ENCODE peak calls at places on chromosome 19, in seven cellular contexts. One of them, this sample, is unnamed.

GRCh38 chr19:2016041-2016807 is 710 bp upstream of the BTBD2 start:
- DNase-seq in fibroblast of the aortic adventitia: peak
- DNase-seq in fibroblast of lung: peak
- DNase-seq in lower leg skin: peak
- DNase-seq in endodermal cell: peak
- DNase-seq in fibroblast of pulmonary artery: peak
- DNase-seq in A673: peak
- DNase-seq in this sample: peak

GRCh38 chr19:12967907-12968306 is 1.5 kb upstream of the DAND5 start:
- DNase-seq in fibroblast of the aortic adventitia: no peak
- DNase-seq in fibroblast of lung: no peak
- DNase-seq in lower leg skin: no peak
- DNase-seq in endodermal cell: no peak
- DNase-seq in fibroblast of pulmonary artery: no peak
- DNase-seq in A673: no peak
- DNase-seq in this sample: no peak

GRCh38 chr19:5064896-5065295 is 96.0 kb downstream of the KDM4B start:
- DNase-seq in fibroblast of the aortic adventitia: no peak
- DNase-seq in fibroblast of lung: no peak
- DNase-seq in lower leg skin: no peak
- DNase-seq in endodermal cell: no peak
- DNase-seq in fibroblast of pulmonary artery: no peak
- DNase-seq in A673: no peak
- DNase-seq in this sample: no peak

GRCh38 chr19:13887039-13887438 is 10.1 kb downstream of the NANOS3 start:
- DNase-seq in fibroblast of the aortic adventitia: no peak
- DNase-seq in fibroblast of lung: no peak
- DNase-seq in lower leg skin: no peak
- DNase-seq in endodermal cell: no peak
- DNase-seq in fibroblast of pulmonary artery: no peak
- DNase-seq in A673: no peak
- DNase-seq in this sample: no peak

GRCh38 chr19:18719541-18719940 is 36.1 kb downstream of the CRTC1 start:
- DNase-seq in fibroblast of the aortic adventitia: no peak
- DNase-seq in fibroblast of lung: no peak
- DNase-seq in lower leg skin: no peak
- DNase-seq in endodermal cell: no peak
- DNase-seq in fibroblast of pulmonary artery: no peak
- DNase-seq in A673: no peak
- DNase-seq in this sample: no peak

GRCh38 chr19:23343434-23344010 is 51.7 kb downstream of the ZNF91 start:
- DNase-seq in fibroblast of the aortic adventitia: no peak
- DNase-seq in fibroblast of lung: no peak
- DNase-seq in lower leg skin: no peak
- DNase-seq in endodermal cell: no peak
- DNase-seq in fibroblast of pulmonary artery: no peak
- DNase-seq in A673: no peak
- DNase-seq in this sample: no peak

GRCh38 chr19:42634409-42635232 is 39.9 kb upstream of the CEACAM8 start:
- DNase-seq in fibroblast of the aortic adventitia: peak
- DNase-seq in fibroblast of lung: peak
- DNase-seq in lower leg skin: no peak
- DNase-seq in endodermal cell: peak
- DNase-seq in fibroblast of pulmonary artery: peak
- DNase-seq in A673: peak
- DNase-seq in this sample: peak

GRCh38 chr19:18995804-18996241 is 37.5 kb downstream of the SUGP2 start:
- DNase-seq in fibroblast of the aortic adventitia: peak
- DNase-seq in fibroblast of lung: peak
- DNase-seq in lower leg skin: no peak
- DNase-seq in endodermal cell: peak
- DNase-seq in fibroblast of pulmonary artery: peak
- DNase-seq in A673: peak
- DNase-seq in this sample: peak

GRCh38 chr19:2337329-2337707 is 8.8 kb downstream of the SPPL2B start:
- DNase-seq in fibroblast of the aortic adventitia: peak
- DNase-seq in fibroblast of lung: peak
- DNase-seq in lower leg skin: no peak
- DNase-seq in endodermal cell: peak
- DNase-seq in fibroblast of pulmonary artery: peak
- DNase-seq in A673: no peak
- DNase-seq in this sample: no peak

GRCh38 chr19:7509625-7510024 is 6.3 kb upstream of the ZNF358 start:
- DNase-seq in fibroblast of the aortic adventitia: no peak
- DNase-seq in fibroblast of lung: no peak
- DNase-seq in lower leg skin: no peak
- DNase-seq in endodermal cell: peak
- DNase-seq in fibroblast of pulmonary artery: no peak
- DNase-seq in A673: no peak
- DNase-seq in this sample: no peak

GRCh38 chr19:58569943-58570670 is 3.0 kb downstream of the MZF1 start:
- DNase-seq in fibroblast of the aortic adventitia: no peak
- DNase-seq in fibroblast of lung: no peak
- DNase-seq in lower leg skin: peak
- DNase-seq in endodermal cell: no peak
- DNase-seq in fibroblast of pulmonary artery: no peak
- DNase-seq in A673: no peak
- DNase-seq in this sample: no peak

GRCh38 chr19:30690935-30691505 is 318.8 kb downstream of the ZNF536 start:
- DNase-seq in fibroblast of the aortic adventitia: no peak
- DNase-seq in fibroblast of lung: no peak
- DNase-seq in lower leg skin: peak
- DNase-seq in endodermal cell: peak
- DNase-seq in fibroblast of pulmonary artery: no peak
- DNase-seq in A673: no peak
- DNase-seq in this sample: no peak

GRCh38 chr19:19459099-19459498 is 53.6 kb downstream of the GATAD2A start:
- DNase-seq in fibroblast of the aortic adventitia: peak
- DNase-seq in fibroblast of lung: peak
- DNase-seq in lower leg skin: no peak
- DNase-seq in endodermal cell: no peak
- DNase-seq in fibroblast of pulmonary artery: peak
- DNase-seq in A673: no peak
- DNase-seq in this sample: peak

DNA sequence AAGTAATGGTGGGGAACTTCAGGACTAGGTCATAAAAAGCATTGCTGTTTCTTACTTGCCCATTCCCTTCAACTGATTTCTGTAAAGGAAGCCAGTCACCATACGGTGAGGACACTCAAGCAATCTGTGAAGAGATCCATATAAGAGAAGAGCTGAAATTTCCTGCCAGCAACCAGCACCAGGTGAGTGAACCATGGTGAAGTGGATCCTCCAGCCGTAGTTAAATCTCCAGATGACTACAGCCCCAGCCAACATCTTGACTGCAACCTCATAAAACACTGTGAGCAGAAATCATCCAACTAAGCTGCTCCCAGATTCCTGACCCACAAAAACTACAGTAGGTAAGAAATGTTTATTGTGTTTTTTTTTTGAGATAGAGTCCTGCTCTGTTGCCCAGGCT is 3.8 kb upstream of the SLC6A16 start:
- DNase-seq in fibroblast of the aortic adventitia: no peak
- DNase-seq in fibroblast of lung: no peak
- DNase-seq in lower leg skin: peak
- DNase-seq in endodermal cell: peak
- DNase-seq in fibroblast of pulmonary artery: no peak
- DNase-seq in A673: no peak
- DNase-seq in this sample: no peak
- TF ChIP-seq CTCF in fibroblast of the aortic adventitia: no peak
- TF ChIP-seq CTCF in fibroblast of lung: no peak
- TF ChIP-seq CTCF in lower leg skin: no peak
- TF ChIP-seq CTCF in endodermal cell: no peak
- TF ChIP-seq CTCF in fibroblast of pulmonary artery: no peak
- TF ChIP-seq CTCF in A673: no peak
- TF ChIP-seq CTCF in this sample: no peak

GRCh38 chr19:16364231-16364865 is 39.7 kb downstream of the KLF2 start:
- DNase-seq in fibroblast of the aortic adventitia: no peak
- DNase-seq in fibroblast of lung: no peak
- DNase-seq in lower leg skin: no peak
- DNase-seq in endodermal cell: no peak
- DNase-seq in fibroblast of pulmonary artery: no peak
- DNase-seq in A673: no peak
- DNase-seq in this sample: no peak

GRCh38 chr19:16363852-16364230 is 39.2 kb downstream of the KLF2 start:
- DNase-seq in fibroblast of the aortic adventitia: no peak
- DNase-seq in fibroblast of lung: no peak
- DNase-seq in lower leg skin: no peak
- DNase-seq in endodermal cell: no peak
- DNase-seq in fibroblast of pulmonary artery: no peak
- DNase-seq in A673: no peak
- DNase-seq in this sample: no peak

GRCh38 chr19:16366433-16367268 is 42.0 kb downstream of the KLF2 start:
- DNase-seq in fibroblast of the aortic adventitia: no peak
- DNase-seq in fibroblast of lung: no peak
- DNase-seq in lower leg skin: no peak
- DNase-seq in endodermal cell: no peak
- DNase-seq in fibroblast of pulmonary artery: no peak
- DNase-seq in A673: no peak
- DNase-seq in this sample: peak

GRCh38 chr19:16366056-16366432 is 41.4 kb downstream of the KLF2 start:
- DNase-seq in fibroblast of the aortic adventitia: no peak
- DNase-seq in fibroblast of lung: no peak
- DNase-seq in lower leg skin: no peak
- DNase-seq in endodermal cell: no peak
- DNase-seq in fibroblast of pulmonary artery: no peak
- DNase-seq in A673: no peak
- DNase-seq in this sample: no peak

DNA sequence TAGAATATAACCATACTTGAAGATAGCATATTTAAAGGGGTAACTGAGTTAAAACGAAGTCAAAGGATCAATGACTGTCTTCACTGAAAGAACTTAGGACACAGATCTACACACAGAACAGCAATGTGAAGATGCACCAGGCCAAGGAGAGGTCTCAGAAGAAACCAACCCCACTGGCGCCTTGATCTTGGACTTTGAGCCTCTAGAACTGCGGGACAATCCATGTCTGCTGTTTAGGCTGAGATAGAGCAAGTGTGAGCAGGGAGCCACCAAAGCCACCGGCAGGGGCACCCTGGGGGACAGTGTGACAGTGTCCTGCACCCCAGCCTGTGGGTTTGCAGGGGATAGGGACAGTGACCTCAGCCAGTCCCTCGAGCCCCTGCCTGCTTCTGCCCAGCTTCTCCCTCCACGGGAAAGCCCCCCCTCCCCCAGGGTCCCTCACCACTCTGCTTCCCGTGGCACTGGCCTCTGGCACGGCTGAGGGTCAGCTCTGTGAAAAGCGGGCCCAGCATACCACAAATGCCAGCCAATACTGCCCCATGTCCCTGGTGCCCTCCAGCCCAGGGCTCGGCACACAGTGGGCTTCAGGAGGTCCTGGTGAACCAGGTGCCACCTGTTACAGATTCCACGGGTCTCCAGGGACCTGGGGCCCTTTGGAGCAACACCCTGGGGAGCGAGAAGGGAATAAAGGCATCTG is 40.8 kb downstream of the KLF2 start:
- DNase-seq in fibroblast of the aortic adventitia: no peak
- DNase-seq in fibroblast of lung: no peak
- DNase-seq in lower leg skin: no peak
- DNase-seq in endodermal cell: no peak
- DNase-seq in fibroblast of pulmonary artery: no peak
- DNase-seq in A673: no peak
- DNase-seq in this sample: no peak
- H3K4me3 ChIP-seq in fibroblast of the aortic adventitia: no peak
- H3K4me3 ChIP-seq in fibroblast of lung: no peak
- H3K4me3 ChIP-seq in lower leg skin: no peak
- H3K4me3 ChIP-seq in endodermal cell: no peak
- H3K4me3 ChIP-seq in fibroblast of pulmonary artery: no peak
- H3K4me3 ChIP-seq in A673: no peak
- H3K4me3 ChIP-seq in this sample: no peak

DNA sequence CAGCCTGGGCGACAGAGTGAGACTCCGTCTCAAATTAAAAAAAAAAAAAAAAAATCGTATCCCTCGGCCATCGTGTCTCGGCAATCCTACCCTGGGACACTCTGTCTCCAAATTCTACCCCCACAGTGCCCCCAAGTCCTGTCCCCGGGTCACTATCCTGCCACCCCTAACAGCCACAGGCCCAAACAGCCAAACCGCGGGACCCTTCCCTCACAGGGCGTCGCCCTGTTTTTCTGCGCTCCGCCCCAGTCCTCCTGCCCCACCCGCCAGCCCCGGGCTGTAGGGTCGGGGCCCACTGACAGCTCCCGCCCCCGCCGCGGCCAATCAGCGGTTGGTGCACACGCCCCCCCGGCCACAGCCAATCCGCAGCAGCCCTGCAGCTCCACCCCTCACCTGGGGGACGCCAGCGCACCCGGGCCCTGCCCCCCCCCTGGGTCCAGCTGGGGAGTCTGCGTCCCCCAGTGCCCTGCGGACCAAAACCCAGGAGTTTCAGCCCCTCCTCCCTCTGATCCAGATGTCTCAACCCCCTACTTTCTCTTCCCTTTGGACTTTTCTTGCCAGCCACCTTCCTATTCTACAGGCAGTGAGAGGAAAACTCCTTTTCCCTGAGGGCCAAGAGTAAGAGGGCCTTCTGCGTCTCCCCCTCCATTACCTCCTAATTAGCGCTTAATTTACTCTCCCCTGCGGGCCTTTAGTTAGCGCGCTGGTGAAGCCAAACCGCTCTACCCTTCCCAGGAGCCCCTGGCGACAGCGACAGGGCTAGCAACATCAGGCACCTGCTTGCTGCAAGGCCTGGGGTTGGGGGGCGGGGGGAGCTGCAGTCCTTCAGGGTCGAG is 1.5 kb upstream of the BCAT2 start:
- DNase-seq in fibroblast of the aortic adventitia: peak
- DNase-seq in fibroblast of lung: peak
- DNase-seq in lower leg skin: peak
- DNase-seq in endodermal cell: peak
- DNase-seq in fibroblast of pulmonary artery: peak
- DNase-seq in A673: peak
- DNase-seq in this sample: peak
- TF ChIP-seq CTCF in fibroblast of the aortic adventitia: no peak
- TF ChIP-seq CTCF in fibroblast of lung: no peak
- TF ChIP-seq CTCF in lower leg skin: no peak
- TF ChIP-seq CTCF in endodermal cell: peak
- TF ChIP-seq CTCF in fibroblast of pulmonary artery: no peak
- TF ChIP-seq CTCF in A673: peak
- TF ChIP-seq CTCF in this sample: no peak

DNA sequence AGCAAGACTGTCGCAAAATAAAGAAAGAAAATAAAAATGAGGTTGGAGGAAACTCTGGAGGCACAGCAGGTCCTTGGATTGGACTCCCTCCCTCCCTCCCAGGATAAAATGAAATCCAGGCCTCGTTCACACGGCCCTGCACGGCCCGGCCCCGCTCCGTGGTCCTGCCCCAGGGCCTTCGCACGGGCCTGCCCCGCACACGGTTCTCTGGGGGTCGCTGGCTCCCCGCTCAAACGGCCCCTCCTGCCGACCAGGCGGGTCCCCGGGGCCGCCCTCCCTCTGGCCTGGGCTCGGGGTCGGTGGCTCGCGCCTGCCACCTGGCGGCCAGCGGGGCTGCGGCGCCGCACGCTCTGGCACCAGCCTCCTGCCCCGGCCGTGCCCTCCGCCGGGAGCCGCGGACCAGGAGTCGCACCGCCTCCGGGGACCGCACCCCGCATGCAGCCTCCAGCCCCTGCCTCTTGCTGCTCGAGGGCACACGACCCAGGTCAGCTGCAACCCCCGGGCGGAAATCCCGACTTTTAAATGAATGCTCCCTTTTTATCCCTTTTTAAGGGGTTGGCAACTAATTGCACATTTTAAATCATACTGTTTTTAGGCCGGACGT is 1.5 kb upstream of the WDR18 start:
- DNase-seq in fibroblast of the aortic adventitia: peak
- DNase-seq in fibroblast of lung: peak
- DNase-seq in lower leg skin: peak
- DNase-seq in endodermal cell: peak
- DNase-seq in fibroblast of pulmonary artery: peak
- DNase-seq in A673: peak
- DNase-seq in this sample: peak
- H3K4me3 ChIP-seq in fibroblast of the aortic adventitia: peak
- H3K4me3 ChIP-seq in fibroblast of lung: no peak
- H3K4me3 ChIP-seq in lower leg skin: no peak
- H3K4me3 ChIP-seq in endodermal cell: no peak
- H3K4me3 ChIP-seq in fibroblast of pulmonary artery: peak
- H3K4me3 ChIP-seq in A673: peak
- H3K4me3 ChIP-seq in this sample: no peak

This sample was measured in GM12865.